ENCODE peak calls at places on chromosome 20, in ten cellular contexts. One of them, this sample, is unnamed.

GRCh38 chr20:43752561-43753301 is 25.9 kb upstream of the GTSF1L start:
- DNase-seq in NCI-H748 treated with DMSO at 0.1 percent for 48 hours: no peak
- DNase-seq in NCI-H2081 treated with DMSO at 0.1 percent for 48 hours: no peak
- DNase-seq in mucosa of descending colon: peak
- DNase-seq in putamen: no peak
- DNase-seq in stimulated activated CD8-positive, alpha-beta memory T cell treated with anti-CD3 and anti-CD28 coated beads, Interleukin-2, amount 100 ng/mL, for 48 hours: peak
- DNase-seq in neural progenitor cell: no peak
- DNase-seq in NCI-H524 treated with DMSO at 0.1 percent for 48 hours: no peak
- DNase-seq in non-pigmented ciliary epithelial cell: peak
- DNase-seq in fibroblast of lung: peak
- DNase-seq in this sample: no peak

GRCh38 chr20:48295966-48296421 is 510.7 kb upstream of the SULF2 start:
- DNase-seq in NCI-H748 treated with DMSO at 0.1 percent for 48 hours: no peak
- DNase-seq in NCI-H2081 treated with DMSO at 0.1 percent for 48 hours: no peak
- DNase-seq in mucosa of descending colon: peak
- DNase-seq in putamen: peak
- DNase-seq in stimulated activated CD8-positive, alpha-beta memory T cell treated with anti-CD3 and anti-CD28 coated beads, Interleukin-2, amount 100 ng/mL, for 48 hours: no peak
- DNase-seq in neural progenitor cell: peak
- DNase-seq in NCI-H524 treated with DMSO at 0.1 percent for 48 hours: no peak
- DNase-seq in non-pigmented ciliary epithelial cell: peak
- DNase-seq in fibroblast of lung: peak
- DNase-seq in this sample: no peak

GRCh38 chr20:12875510-12875909 is 133.3 kb upstream of the SPTLC3 start:
- DNase-seq in NCI-H748 treated with DMSO at 0.1 percent for 48 hours: no peak
- DNase-seq in NCI-H2081 treated with DMSO at 0.1 percent for 48 hours: no peak
- DNase-seq in mucosa of descending colon: no peak
- DNase-seq in putamen: no peak
- DNase-seq in stimulated activated CD8-positive, alpha-beta memory T cell treated with anti-CD3 and anti-CD28 coated beads, Interleukin-2, amount 100 ng/mL, for 48 hours: no peak
- DNase-seq in neural progenitor cell: peak
- DNase-seq in NCI-H524 treated with DMSO at 0.1 percent for 48 hours: no peak
- DNase-seq in non-pigmented ciliary epithelial cell: no peak
- DNase-seq in fibroblast of lung: no peak
- DNase-seq in this sample: no peak

GRCh38 chr20:11841972-11842461 is 75.7 kb upstream of the BTBD3 start:
- DNase-seq in NCI-H748 treated with DMSO at 0.1 percent for 48 hours: no peak
- DNase-seq in NCI-H2081 treated with DMSO at 0.1 percent for 48 hours: no peak
- DNase-seq in mucosa of descending colon: no peak
- DNase-seq in putamen: no peak
- DNase-seq in stimulated activated CD8-positive, alpha-beta memory T cell treated with anti-CD3 and anti-CD28 coated beads, Interleukin-2, amount 100 ng/mL, for 48 hours: no peak
- DNase-seq in neural progenitor cell: no peak
- DNase-seq in NCI-H524 treated with DMSO at 0.1 percent for 48 hours: no peak
- DNase-seq in non-pigmented ciliary epithelial cell: no peak
- DNase-seq in fibroblast of lung: no peak
- DNase-seq in this sample: no peak

GRCh38 chr20:25248501-25249172 is 752 bp downstream of the PYGB start:
- DNase-seq in NCI-H748 treated with DMSO at 0.1 percent for 48 hours: peak
- DNase-seq in NCI-H2081 treated with DMSO at 0.1 percent for 48 hours: no peak
- DNase-seq in mucosa of descending colon: no peak
- DNase-seq in putamen: peak
- DNase-seq in stimulated activated CD8-positive, alpha-beta memory T cell treated with anti-CD3 and anti-CD28 coated beads, Interleukin-2, amount 100 ng/mL, for 48 hours: no peak
- DNase-seq in neural progenitor cell: peak
- DNase-seq in NCI-H524 treated with DMSO at 0.1 percent for 48 hours: no peak
- DNase-seq in non-pigmented ciliary epithelial cell: no peak
- DNase-seq in fibroblast of lung: peak
- DNase-seq in this sample: peak

GRCh38 chr20:48603819-48604405 is 223.9 kb downstream of the PREX1 start:
- DNase-seq in NCI-H748 treated with DMSO at 0.1 percent for 48 hours: no peak
- DNase-seq in NCI-H2081 treated with DMSO at 0.1 percent for 48 hours: no peak
- DNase-seq in mucosa of descending colon: no peak
- DNase-seq in putamen: no peak
- DNase-seq in stimulated activated CD8-positive, alpha-beta memory T cell treated with anti-CD3 and anti-CD28 coated beads, Interleukin-2, amount 100 ng/mL, for 48 hours: no peak
- DNase-seq in neural progenitor cell: no peak
- DNase-seq in NCI-H524 treated with DMSO at 0.1 percent for 48 hours: no peak
- DNase-seq in non-pigmented ciliary epithelial cell: no peak
- DNase-seq in fibroblast of lung: no peak
- DNase-seq in this sample: no peak

GRCh38 chr20:64192406-64192805 is 28.2 kb downstream of the MYT1 start:
- DNase-seq in NCI-H748 treated with DMSO at 0.1 percent for 48 hours: no peak
- DNase-seq in NCI-H2081 treated with DMSO at 0.1 percent for 48 hours: no peak
- DNase-seq in mucosa of descending colon: no peak
- DNase-seq in putamen: no peak
- DNase-seq in stimulated activated CD8-positive, alpha-beta memory T cell treated with anti-CD3 and anti-CD28 coated beads, Interleukin-2, amount 100 ng/mL, for 48 hours: no peak
- DNase-seq in neural progenitor cell: peak
- DNase-seq in NCI-H524 treated with DMSO at 0.1 percent for 48 hours: no peak
- DNase-seq in non-pigmented ciliary epithelial cell: no peak
- DNase-seq in fibroblast of lung: no peak
- DNase-seq in this sample: peak

GRCh38 chr20:36092424-36093024 is 62.0 kb upstream of the EPB41L1 start:
- DNase-seq in NCI-H748 treated with DMSO at 0.1 percent for 48 hours: no peak
- DNase-seq in NCI-H2081 treated with DMSO at 0.1 percent for 48 hours: no peak
- DNase-seq in mucosa of descending colon: no peak
- DNase-seq in putamen: no peak
- DNase-seq in stimulated activated CD8-positive, alpha-beta memory T cell treated with anti-CD3 and anti-CD28 coated beads, Interleukin-2, amount 100 ng/mL, for 48 hours: no peak
- DNase-seq in neural progenitor cell: peak
- DNase-seq in NCI-H524 treated with DMSO at 0.1 percent for 48 hours: no peak
- DNase-seq in non-pigmented ciliary epithelial cell: no peak
- DNase-seq in fibroblast of lung: peak
- DNase-seq in this sample: peak

GRCh38 chr20:6017467-6017866 is 36.4 kb downstream of the LRRN4 start:
- DNase-seq in NCI-H748 treated with DMSO at 0.1 percent for 48 hours: no peak
- DNase-seq in NCI-H2081 treated with DMSO at 0.1 percent for 48 hours: no peak
- DNase-seq in mucosa of descending colon: no peak
- DNase-seq in putamen: no peak
- DNase-seq in stimulated activated CD8-positive, alpha-beta memory T cell treated with anti-CD3 and anti-CD28 coated beads, Interleukin-2, amount 100 ng/mL, for 48 hours: no peak
- DNase-seq in neural progenitor cell: no peak
- DNase-seq in NCI-H524 treated with DMSO at 0.1 percent for 48 hours: no peak
- DNase-seq in non-pigmented ciliary epithelial cell: no peak
- DNase-seq in fibroblast of lung: no peak
- DNase-seq in this sample: no peak

GRCh38 chr20:20492521-20493334 is 124.8 kb downstream of the INSM1 start:
- DNase-seq in NCI-H748 treated with DMSO at 0.1 percent for 48 hours: peak
- DNase-seq in NCI-H2081 treated with DMSO at 0.1 percent for 48 hours: peak
- DNase-seq in mucosa of descending colon: no peak
- DNase-seq in putamen: peak
- DNase-seq in stimulated activated CD8-positive, alpha-beta memory T cell treated with anti-CD3 and anti-CD28 coated beads, Interleukin-2, amount 100 ng/mL, for 48 hours: no peak
- DNase-seq in neural progenitor cell: peak
- DNase-seq in NCI-H524 treated with DMSO at 0.1 percent for 48 hours: peak
- DNase-seq in non-pigmented ciliary epithelial cell: no peak
- DNase-seq in fibroblast of lung: peak
- DNase-seq in this sample: peak

GRCh38 chr20:45320948-45321595 is 13.0 kb upstream of the MATN4 start:
- DNase-seq in NCI-H748 treated with DMSO at 0.1 percent for 48 hours: no peak
- DNase-seq in NCI-H2081 treated with DMSO at 0.1 percent for 48 hours: no peak
- DNase-seq in mucosa of descending colon: no peak
- DNase-seq in putamen: no peak
- DNase-seq in stimulated activated CD8-positive, alpha-beta memory T cell treated with anti-CD3 and anti-CD28 coated beads, Interleukin-2, amount 100 ng/mL, for 48 hours: no peak
- DNase-seq in neural progenitor cell: no peak
- DNase-seq in NCI-H524 treated with DMSO at 0.1 percent for 48 hours: no peak
- DNase-seq in non-pigmented ciliary epithelial cell: no peak
- DNase-seq in fibroblast of lung: no peak
- DNase-seq in this sample: no peak

GRCh38 chr20:31587545-31588389 is 17.3 kb upstream of the ID1 start:
- DNase-seq in NCI-H748 treated with DMSO at 0.1 percent for 48 hours: no peak
- DNase-seq in NCI-H2081 treated with DMSO at 0.1 percent for 48 hours: no peak
- DNase-seq in mucosa of descending colon: peak
- DNase-seq in putamen: no peak
- DNase-seq in stimulated activated CD8-positive, alpha-beta memory T cell treated with anti-CD3 and anti-CD28 coated beads, Interleukin-2, amount 100 ng/mL, for 48 hours: no peak
- DNase-seq in neural progenitor cell: peak
- DNase-seq in NCI-H524 treated with DMSO at 0.1 percent for 48 hours: peak
- DNase-seq in non-pigmented ciliary epithelial cell: no peak
- DNase-seq in fibroblast of lung: peak
- DNase-seq in this sample: no peak

GRCh38 chr20:11140359-11140758 is 466.6 kb upstream of the JAG1 start:
- DNase-seq in NCI-H748 treated with DMSO at 0.1 percent for 48 hours: no peak
- DNase-seq in NCI-H2081 treated with DMSO at 0.1 percent for 48 hours: no peak
- DNase-seq in mucosa of descending colon: no peak
- DNase-seq in putamen: no peak
- DNase-seq in stimulated activated CD8-positive, alpha-beta memory T cell treated with anti-CD3 and anti-CD28 coated beads, Interleukin-2, amount 100 ng/mL, for 48 hours: no peak
- DNase-seq in neural progenitor cell: no peak
- DNase-seq in NCI-H524 treated with DMSO at 0.1 percent for 48 hours: no peak
- DNase-seq in non-pigmented ciliary epithelial cell: peak
- DNase-seq in fibroblast of lung: peak
- DNase-seq in this sample: no peak

GRCh38 chr20:37598611-37599342 is 71.1 kb upstream of the BLCAP start:
- DNase-seq in NCI-H748 treated with DMSO at 0.1 percent for 48 hours: no peak
- DNase-seq in NCI-H2081 treated with DMSO at 0.1 percent for 48 hours: no peak
- DNase-seq in mucosa of descending colon: no peak
- DNase-seq in putamen: peak
- DNase-seq in stimulated activated CD8-positive, alpha-beta memory T cell treated with anti-CD3 and anti-CD28 coated beads, Interleukin-2, amount 100 ng/mL, for 48 hours: no peak
- DNase-seq in neural progenitor cell: no peak
- DNase-seq in NCI-H524 treated with DMSO at 0.1 percent for 48 hours: no peak
- DNase-seq in non-pigmented ciliary epithelial cell: no peak
- DNase-seq in fibroblast of lung: no peak
- DNase-seq in this sample: no peak

GRCh38 chr20:50506270-50506579 is 4.0 kb upstream of the PTPN1 start:
- DNase-seq in NCI-H748 treated with DMSO at 0.1 percent for 48 hours: no peak
- DNase-seq in NCI-H2081 treated with DMSO at 0.1 percent for 48 hours: no peak
- DNase-seq in mucosa of descending colon: no peak
- DNase-seq in putamen: no peak
- DNase-seq in stimulated activated CD8-positive, alpha-beta memory T cell treated with anti-CD3 and anti-CD28 coated beads, Interleukin-2, amount 100 ng/mL, for 48 hours: no peak
- DNase-seq in neural progenitor cell: no peak
- DNase-seq in NCI-H524 treated with DMSO at 0.1 percent for 48 hours: no peak
- DNase-seq in non-pigmented ciliary epithelial cell: no peak
- DNase-seq in fibroblast of lung: no peak
- DNase-seq in this sample: no peak

GRCh38 chr20:61445741-61446140 is 193.7 kb downstream of the CDH4 start:
- DNase-seq in NCI-H748 treated with DMSO at 0.1 percent for 48 hours: no peak
- DNase-seq in NCI-H2081 treated with DMSO at 0.1 percent for 48 hours: no peak
- DNase-seq in mucosa of descending colon: no peak
- DNase-seq in putamen: no peak
- DNase-seq in stimulated activated CD8-positive, alpha-beta memory T cell treated with anti-CD3 and anti-CD28 coated beads, Interleukin-2, amount 100 ng/mL, for 48 hours: no peak
- DNase-seq in neural progenitor cell: no peak
- DNase-seq in NCI-H524 treated with DMSO at 0.1 percent for 48 hours: no peak
- DNase-seq in non-pigmented ciliary epithelial cell: no peak
- DNase-seq in fibroblast of lung: no peak
- DNase-seq in this sample: no peak

This sample was measured in endothelial cell.